ENCODE peak calls at places on chromosomes 12 and 14, in four cellular contexts. Z is fibroblast of lung, L is cardiac muscle cell, C is neural progenitor cell. H is an unnamed sample. For H3K9me3, the result is how much of the 10 kb centered on the place peaks cover.

GRCh38 chr12:13962699-13963098 is 18.7 kb downstream of the GRIN2B start:
- DNase-seq in Z (no peak), L (no peak), C (peak), H (no peak)

GRCh38 chr12:92854344-92854743 is 74.8 kb downstream of the EEA1 start:
- DNase-seq in Z (no peak), L (no peak), C (no peak), H (no peak)

GRCh38 chr12:57148469-57149308 is 1.3 kb upstream of the LRP1-AS start:
- DNase-seq in Z (no peak), L (peak), C (no peak), H (no peak)

GRCh38 chr14:34113051-34113511 is 162.2 kb upstream of the EGLN3 start:
- DNase-seq in Z (peak), L (peak), C (no peak), H (no peak)

GRCh38 chr14:101352567-101352966 is 208.7 kb upstream of the DIO3 start:
- DNase-seq in Z (no peak), L (no peak), C (no peak), H (no peak)

GRCh38 chr14:63155511-63156189 is 48.6 kb upstream of the RHOJ start:
- DNase-seq in Z (peak), L (peak), C (no peak), H (no peak)

GRCh38 chr12:24172031-24172772 is 222.7 kb upstream of the SOX5 start:
- DNase-seq in Z (no peak), L (no peak), C (peak), H (no peak)

GRCh38 chr12:103986823-103987222 is 21.2 kb downstream of the TDG start:
- DNase-seq in Z (peak), L (no peak), C (no peak), H (peak)

GRCh38 chr14:59282366-59282765 is 93.9 kb downstream of the DAAM1 start:
- DNase-seq in Z (peak), L (peak), C (no peak), H (no peak)

GRCh38 chr12:29799591-29799990 is 15.8 kb upstream of the TMTC1 start:
- DNase-seq in Z (peak), L (no peak), C (no peak), H (no peak)

GRCh38 chr14:78153069-78153351 is 17.2 kb upstream of the NRXN3 start:
- DNase-seq in Z (peak), L (peak), C (no peak), H (no peak)

GRCh38 chr14:58107947-58108552 is 44.0 kb downstream of the ARMH4 start:
- DNase-seq in Z (peak), L (peak), C (peak), H (peak)

GRCh38 chr14:81986005-81986404 is 452.4 kb upstream of the SEL1L start:
- DNase-seq in Z (no peak), L (no peak), C (no peak), H (no peak)

GRCh38 chr14:73242274-73242960 is 5.1 kb downstream of the PAPLN start:
- DNase-seq in Z (no peak), L (peak), C (no peak), H (no peak)

GRCh38 chr14:105273062-105273461 is 24.7 kb downstream of the BTBD6 start:
- DNase-seq in Z (no peak), L (no peak), C (no peak), H (no peak)

GRCh38 chr14:54209501-54210231 is 187.1 kb upstream of the CDKN3 start:
- DNase-seq in Z (peak), L (peak), C (no peak), H (no peak)

GRCh38 chr12:39824505-39825198 is 205.0 kb upstream of the ABCD2 start:
- DNase-seq in Z (no peak), L (peak), C (no peak), H (no peak)

GRCh38 chr12:57152408-57153038 is 5.1 kb upstream of the LRP1-AS start:
- DNase-seq in Z (peak), L (peak), C (no peak), H (no peak)

GRCh38 chr12:4242595-4242994 is 31.0 kb upstream of the CCND2 start:
- DNase-seq in Z (no peak), L (no peak), C (no peak), H (no peak)

GRCh38 chr12:78556651-78557050 is 307.9 kb upstream of the SYT1 start:
- DNase-seq in Z (no peak), L (no peak), C (no peak), H (no peak)

GRCh38 chr12:106942775-106943174 is 12.9 kb upstream of the TMEM263 start:
- DNase-seq in Z (no peak), L (no peak), C (no peak), H (no peak)

GRCh38 chr14:71119832-71120231 is 212.6 kb downstream of the PCNX1 start:
- DNase-seq in Z (no peak), L (no peak), C (no peak), H (no peak)

GRCh38 chr14:71119075-71119474 is 211.8 kb downstream of the PCNX1 start:
- DNase-seq in Z (peak), L (no peak), C (no peak), H (no peak)

GRCh38 chr14:71121711-71122110 is 214.5 kb downstream of the PCNX1 start:
- DNase-seq in Z (no peak), L (no peak), C (no peak), H (no peak)

GRCh38 chr14:71123579-71124135 is 216.4 kb downstream of the PCNX1 start:
- DNase-seq in Z (no peak), L (no peak), C (no peak), H (no peak)

GRCh38 chr14:71122866-71123565 is 215.8 kb downstream of the PCNX1 start:
- DNase-seq in Z (no peak), L (no peak), C (no peak), H (no peak)
- H3K4me3 ChIP-seq in Z (no peak), L (no peak), C (no peak), H (no peak)

DNA sequence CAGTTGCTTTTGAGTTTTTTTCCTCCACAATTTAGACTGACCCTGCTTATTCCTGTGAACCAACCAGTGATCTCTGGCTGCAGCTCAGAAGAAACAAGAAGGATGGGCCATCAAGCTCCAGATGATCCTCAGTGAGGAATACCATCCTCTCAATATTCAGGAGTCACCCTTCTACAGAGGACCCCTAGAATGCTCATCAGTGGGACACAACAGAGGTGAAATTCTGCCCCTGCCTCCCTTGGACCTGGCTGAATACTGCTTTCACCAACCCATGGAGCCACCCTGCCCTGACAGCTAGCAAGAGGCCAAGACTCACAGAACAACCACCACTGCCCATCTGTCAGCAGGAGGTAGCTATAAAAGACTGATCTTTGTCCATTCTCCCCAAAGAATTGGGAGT is 9.2 kb upstream of the DHRS2 start:
- DNase-seq in Z (no peak), L (no peak), C (no peak), H (no peak)
- H3K9me3 ChIP-seq in Z (under half), L (under half), C (under half), H (under half)

GRCh38 chr14:94074534-94074933 is 6.5 kb downstream of the DDX24 start:
- DNase-seq in Z (no peak), L (no peak), C (no peak), H (no peak)

GRCh38 chr14:94077823-94078222 is 3.2 kb downstream of the DDX24 start:
- DNase-seq in Z (no peak), L (no peak), C (no peak), H (no peak)

GRCh38 chr14:94079891-94080605 is 954 bp downstream of the DDX24 start:
- DNase-seq in Z (peak), L (no peak), C (no peak), H (no peak)

GRCh38 chr14:94075008-94075407 is 6.0 kb downstream of the DDX24 start:
- DNase-seq in Z (no peak), L (no peak), C (no peak), H (no peak)

DNA sequence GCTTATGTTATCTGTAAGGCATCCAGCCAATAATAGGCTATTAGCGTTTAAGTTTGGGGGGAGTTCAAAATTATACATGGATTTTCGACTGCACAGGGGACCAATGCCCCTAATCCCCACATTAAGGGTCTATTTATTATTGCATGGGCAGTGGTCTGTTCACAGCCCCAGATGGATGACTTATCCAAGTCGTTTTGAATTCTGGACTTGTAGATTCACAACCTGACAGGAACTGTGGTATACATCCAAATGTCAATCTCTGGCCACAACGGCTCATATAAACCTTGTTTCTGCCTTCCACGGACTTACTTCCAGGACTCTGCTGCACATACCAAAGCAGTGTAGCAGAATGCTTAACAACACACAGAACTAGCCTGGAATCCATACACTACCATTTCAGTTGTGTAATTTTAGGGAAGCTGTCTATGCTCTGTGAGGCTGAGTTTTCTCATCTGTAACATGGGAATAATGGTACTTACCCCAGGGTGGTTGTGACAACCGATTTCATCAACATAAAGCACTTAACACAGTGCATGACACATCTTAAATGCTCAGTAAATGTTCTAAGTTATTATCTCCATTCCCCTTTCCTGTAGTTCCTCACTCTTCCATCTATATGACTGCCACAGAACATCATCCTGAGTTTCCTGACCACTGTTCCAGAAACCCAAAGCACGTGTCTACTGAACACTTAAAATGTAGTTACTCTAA is 3.7 kb downstream of the DDX24 start:
- DNase-seq in Z (no peak), L (no peak), C (no peak), H (no peak)
- H3K4me3 ChIP-seq in Z (no peak), L (peak), C (no peak), H (peak)

GRCh38 chr12:132941336-132941954 is 14.7 kb downstream of the ZNF605 start:
- DNase-seq in Z (no peak), L (no peak), C (no peak), H (no peak)
- H3K9me3 ChIP-seq in Z (under half), L (under half), C (under half), H (half or more)

DNA sequence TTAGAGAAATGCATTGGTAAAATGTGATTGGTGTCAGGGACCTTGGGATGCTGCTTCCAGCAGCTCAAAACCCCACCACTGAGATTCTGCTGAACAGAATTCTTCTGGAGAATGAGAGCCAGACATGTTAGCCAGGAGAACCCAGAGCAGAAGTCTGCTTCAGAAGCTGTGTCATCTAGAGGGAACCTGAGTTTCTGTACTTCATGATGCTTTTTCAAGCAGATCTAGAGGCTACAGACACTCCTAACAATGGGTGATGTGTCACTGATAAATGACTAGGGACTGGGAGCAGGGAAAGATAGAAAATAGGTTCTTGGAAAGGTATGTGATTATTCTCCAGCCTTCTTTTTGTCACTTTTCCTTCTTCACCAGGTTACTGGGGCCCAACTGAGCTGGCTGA is 41.6 kb downstream of the KANSL2 start:
- DNase-seq in Z (no peak), L (no peak), C (no peak), H (no peak)
- H3K4me3 ChIP-seq in Z (no peak), L (no peak), C (no peak), H (no peak)

DNA sequence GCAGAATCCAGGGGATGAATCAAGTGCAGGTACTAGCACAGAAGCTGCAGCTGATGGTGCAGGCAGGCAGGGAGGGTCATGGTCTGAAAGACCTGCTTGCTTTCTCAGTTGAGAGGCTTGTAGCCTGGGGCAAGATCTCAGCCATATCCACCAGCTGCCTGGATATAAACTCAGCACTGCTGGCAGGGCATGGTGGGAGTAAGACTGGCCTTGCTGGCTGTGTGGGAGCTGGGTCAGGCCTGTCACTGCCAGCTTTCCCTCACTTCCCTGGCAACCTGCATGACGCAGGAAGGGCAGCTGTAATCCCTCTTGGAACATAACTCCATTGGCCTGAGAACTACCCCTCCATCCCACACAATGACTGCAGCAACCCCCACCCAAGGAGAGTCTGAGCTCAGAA is 230.1 kb downstream of the ANO6 start:
- DNase-seq in Z (no peak), L (no peak), C (no peak), H (no peak)
- H3K9me3 ChIP-seq in Z (under half), L (under half), C (under half), H (under half)

DNA sequence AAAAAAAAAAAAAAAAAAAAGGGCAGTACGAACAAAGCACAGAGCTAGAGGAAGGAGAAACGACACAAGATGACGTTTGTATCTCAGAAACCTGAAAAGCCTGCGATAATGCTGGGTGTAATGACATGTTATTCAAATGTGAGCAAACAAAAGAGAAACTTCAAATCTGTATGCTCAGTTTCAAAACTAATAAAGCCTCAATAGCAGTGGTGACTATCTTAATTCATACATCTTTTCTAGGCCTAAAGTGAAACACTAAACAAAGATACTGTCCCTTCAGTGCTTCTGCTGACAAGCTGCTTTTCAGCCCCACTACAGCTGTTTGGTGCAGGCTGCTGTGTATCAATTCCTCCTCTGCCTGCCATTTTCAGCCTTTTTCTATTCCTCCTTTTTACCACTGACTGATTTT is 15.8 kb downstream of the ITPR2 start:
- DNase-seq in Z (no peak), L (no peak), C (no peak), H (no peak)
- H3K4me3 ChIP-seq in Z (no peak), L (no peak), C (no peak), H (no peak)

H was measured in AG04450.